ENCODE peak calls at places on chromosomes 4 and X, in eight cellular contexts. E, F, Q, B, I, M, G and K are unnamed samples. For H3K27me3 and H3K4me1, the result is how much of the 10 kb centered on the place peaks cover.

GRCh38 chrX:41003501-41004286 is 81.6 kb upstream of the USP9X start:
- DNase-seq in E (no peak), F (no peak), Q (no peak), B (no peak), I (no peak), M (no peak), G (no peak), K (no peak)

GRCh38 chrX:153930011-153930910 is 4.2 kb upstream of the ARHGAP4 start:
- DNase-seq in E (peak), F (no peak), Q (no peak), B (no peak), I (no peak), M (no peak), G (no peak), K (no peak)

GRCh38 chr4:55939437-55939836 is 9.3 kb upstream of the CEP135 start:
- DNase-seq in E (no peak), F (no peak), Q (no peak), B (no peak), I (no peak), M (no peak), G (peak), K (no peak)

GRCh38 chr4:163493643-163494359 is 689 bp upstream of the TMA16 start:
- DNase-seq in E (no peak), F (no peak), Q (no peak), B (no peak), I (no peak), M (no peak), G (no peak), K (peak)

GRCh38 chrX:11059923-11060322 is 51.2 kb upstream of the HCCS start:
- DNase-seq in E (no peak), F (no peak), Q (no peak), B (no peak), I (no peak), M (no peak), G (no peak), K (no peak)

GRCh38 chrX:37541991-37542390 is 29.5 kb upstream of the LANCL3 start:
- DNase-seq in E (no peak), F (no peak), Q (no peak), B (no peak), I (no peak), M (no peak), G (no peak), K (no peak)

GRCh38 chrX:140860718-140861117 is 141.7 kb upstream of the SPANXB1 start:
- DNase-seq in E (no peak), F (no peak), Q (no peak), B (no peak), I (no peak), M (peak), G (no peak), K (no peak)

GRCh38 chrX:72169008-72169728 is 12.4 kb upstream of the PIN4 start:
- DNase-seq in E (no peak), F (no peak), Q (no peak), B (no peak), I (no peak), M (no peak), G (no peak), K (no peak)

GRCh38 chrX:42219231-42219630 is 295.9 kb upstream of the CASK start:
- DNase-seq in E (no peak), F (no peak), Q (no peak), B (no peak), I (no peak), M (no peak), G (no peak), K (no peak)

GRCh38 chrX:41265615-41266014 is 68.3 kb upstream of the DDX3X start:
- DNase-seq in E (peak), F (no peak), Q (no peak), B (peak), I (no peak), M (no peak), G (no peak), K (peak)

GRCh38 chr4:45294464-45294863 is 568.1 kb upstream of the GNPDA2 start:
- DNase-seq in E (no peak), F (no peak), Q (no peak), B (no peak), I (no peak), M (no peak), G (no peak), K (no peak)

GRCh38 chrX:134502686-134503085 is 42.7 kb downstream of the HPRT1 start:
- DNase-seq in E (no peak), F (no peak), Q (no peak), B (no peak), I (no peak), M (no peak), G (no peak), K (no peak)

GRCh38 chr4:16717266-16717970 is 181.0 kb downstream of the LDB2 start:
- DNase-seq in E (no peak), F (no peak), Q (no peak), B (no peak), I (no peak), M (no peak), G (no peak), K (no peak)

GRCh38 chr4:99564921-99565320 is 1.1 kb upstream of the TRMT10A start:
- DNase-seq in E (no peak), F (no peak), Q (no peak), B (no peak), I (no peak), M (no peak), G (no peak), K (no peak)

GRCh38 chr4:37902212-37902611 is 11.3 kb downstream of the TBC1D1 start:
- DNase-seq in E (no peak), F (no peak), Q (no peak), B (no peak), I (no peak), M (no peak), G (no peak), K (no peak)

GRCh38 chr4:181860157-181860556 is 383.0 kb upstream of the TENM3 start:
- DNase-seq in E (no peak), F (no peak), Q (no peak), B (no peak), I (no peak), M (no peak), G (no peak), K (no peak)

GRCh38 chrX:71615954-71616353 is 2.4 kb downstream of the CXCR3 start:
- DNase-seq in E (no peak), F (no peak), Q (no peak), B (peak), I (no peak), M (no peak), G (no peak), K (no peak)

GRCh38 chr4:4320951-4321714 is 31.1 kb downstream of the ZBTB49 start:
- DNase-seq in E (no peak), F (no peak), Q (no peak), B (peak), I (no peak), M (peak), G (no peak), K (no peak)

GRCh38 chrX:105745863-105746262 is 76.5 kb upstream of the NRK start:
- DNase-seq in E (no peak), F (no peak), Q (no peak), B (no peak), I (no peak), M (no peak), G (no peak), K (no peak)

GRCh38 chr4:38667005-38667771 is 3.2 kb downstream of the KLF3 start:
- DNase-seq in E (peak), F (peak), Q (peak), B (peak), I (peak), M (no peak), G (peak), K (peak)

GRCh38 chr4:111641813-111642579 is 503.3 kb upstream of the FAM241A start:
- DNase-seq in E (no peak), F (peak), Q (no peak), B (peak), I (no peak), M (no peak), G (peak), K (peak)

GRCh38 chr4:101126044-101126443 is 221.3 kb downstream of the PPP3CA start:
- DNase-seq in E (no peak), F (no peak), Q (no peak), B (no peak), I (no peak), M (no peak), G (no peak), K (no peak)

GRCh38 chrX:6311540-6311939 is 82.9 kb upstream of the NLGN4X start:
- DNase-seq in E (no peak), F (no peak), Q (no peak), B (no peak), I (no peak), M (no peak), G (no peak), K (no peak)

DNA sequence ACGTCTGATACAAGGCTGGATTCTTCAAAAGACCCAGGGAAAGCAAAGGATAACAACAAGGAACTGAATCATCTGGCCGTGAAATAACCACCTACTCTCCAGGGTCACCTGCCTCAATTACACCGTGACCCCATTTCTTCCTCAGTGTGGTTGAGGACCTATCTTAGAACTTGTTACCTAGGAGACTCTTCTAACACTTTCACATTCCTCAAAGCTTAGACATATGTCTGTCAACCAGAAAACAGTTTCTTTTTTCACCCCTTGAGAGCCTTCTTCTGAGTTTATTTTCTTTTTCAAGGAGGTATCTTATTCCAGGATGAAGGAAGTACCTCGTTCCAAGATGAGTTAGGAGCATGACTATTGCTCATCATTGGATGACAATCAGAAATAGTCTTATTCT is 337.8 kb downstream of the ARHGAP24 start:
- DNase-seq in E (no peak), F (no peak), Q (no peak), B (no peak), I (no peak), M (no peak), G (no peak), K (no peak)
- TF ChIP-seq EP300 in E (no peak), F (no peak), Q (no peak), B (no peak), I (no peak), M (no peak), G (no peak), K (no peak)

DNA sequence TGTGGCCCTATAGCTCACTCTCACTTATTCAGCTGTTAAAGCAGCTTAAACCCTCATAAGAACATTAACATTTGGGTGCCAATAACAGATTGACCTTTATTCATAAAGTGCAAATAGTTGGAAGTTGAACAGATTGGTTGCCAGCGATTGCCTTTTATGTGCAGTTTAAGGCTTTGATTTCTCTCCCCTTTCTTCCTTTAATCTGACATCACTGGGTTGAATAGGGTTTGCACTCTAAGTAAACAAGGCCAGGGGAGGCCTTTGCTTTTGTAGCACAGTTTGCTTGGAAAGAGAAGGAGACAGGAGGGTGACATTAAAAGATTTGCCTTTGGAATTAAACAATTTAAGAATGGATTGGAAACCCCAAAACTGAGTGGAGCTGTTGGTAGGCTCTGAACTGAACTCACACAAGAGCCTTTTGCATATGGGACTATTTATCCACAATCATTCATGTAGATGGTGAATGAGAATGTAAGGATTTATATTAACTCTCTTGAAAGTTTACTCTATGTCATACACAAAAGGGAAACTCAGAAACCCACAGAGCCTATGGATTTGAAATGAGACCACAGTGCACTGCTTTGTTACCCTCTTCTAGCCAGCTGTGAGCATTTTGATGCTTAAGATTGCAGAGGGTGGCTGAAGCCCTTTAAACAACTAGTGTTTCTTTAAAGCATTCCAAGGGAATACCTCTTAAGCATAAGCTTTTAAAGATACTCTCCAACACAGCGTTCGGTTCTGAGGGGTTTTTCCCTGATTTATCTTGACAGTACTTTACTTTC is 114.1 kb downstream of the NKX6-1 start:
- DNase-seq in E (no peak), F (no peak), Q (no peak), B (no peak), I (no peak), M (no peak), G (no peak), K (no peak)
- H3K27me3 ChIP-seq in E (under half), F (under half), Q (under half), B (under half), I (under half), M (under half), G (under half), K (under half)

DNA sequence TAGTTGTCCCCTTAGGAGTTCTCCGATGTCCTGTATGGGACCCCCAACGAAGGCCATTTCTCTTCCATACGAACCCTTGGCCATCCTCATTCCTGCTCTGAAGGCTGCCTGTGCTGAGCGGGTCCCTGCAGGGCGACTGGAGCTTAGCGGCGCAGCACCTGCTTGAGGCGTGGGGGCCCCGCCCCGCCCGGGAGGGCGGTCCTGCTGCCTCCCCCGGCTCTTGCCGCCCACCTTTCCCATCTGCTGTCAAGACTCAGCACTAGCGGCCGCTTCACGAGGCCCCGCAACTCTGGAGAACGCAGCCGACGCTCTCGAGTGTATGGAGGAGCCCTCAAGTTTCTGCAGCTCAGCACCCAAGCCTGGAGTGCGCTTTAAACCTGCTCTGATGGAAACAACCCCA is 197.7 kb downstream of the TRIML1 start:
- DNase-seq in E (no peak), F (no peak), Q (no peak), B (no peak), I (no peak), M (peak), G (no peak), K (no peak)
- H3K4me1 ChIP-seq in E (under half), F (under half), Q (under half), B (under half), I (under half), M (under half), G (under half), K (under half)

DNA sequence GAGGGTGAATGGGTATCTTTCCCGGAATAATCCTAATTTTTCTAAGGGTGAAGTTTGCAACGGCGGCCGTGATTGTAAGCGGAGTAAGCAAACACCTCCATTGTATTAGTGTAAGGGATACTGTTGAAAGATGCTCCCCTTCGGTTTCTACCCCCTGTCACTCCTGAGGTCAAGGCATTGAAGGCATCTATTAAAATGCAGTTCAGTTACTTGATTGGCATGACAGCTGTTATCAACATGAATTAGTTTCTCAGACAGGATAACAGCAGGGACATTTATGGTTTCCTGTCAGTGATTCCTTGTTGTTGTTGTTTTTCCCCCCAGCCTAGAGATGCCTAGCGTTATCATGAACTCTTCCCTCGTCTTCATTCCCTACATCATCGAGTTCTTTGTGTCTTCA is 552 bp downstream of the SLC25A14 start:
- DNase-seq in E (no peak), F (no peak), Q (no peak), B (no peak), I (no peak), M (no peak), G (no peak), K (no peak)
- TF ChIP-seq EP300 in E (no peak), F (no peak), Q (no peak), B (no peak), I (no peak), M (no peak), G (no peak), K (no peak)

DNA sequence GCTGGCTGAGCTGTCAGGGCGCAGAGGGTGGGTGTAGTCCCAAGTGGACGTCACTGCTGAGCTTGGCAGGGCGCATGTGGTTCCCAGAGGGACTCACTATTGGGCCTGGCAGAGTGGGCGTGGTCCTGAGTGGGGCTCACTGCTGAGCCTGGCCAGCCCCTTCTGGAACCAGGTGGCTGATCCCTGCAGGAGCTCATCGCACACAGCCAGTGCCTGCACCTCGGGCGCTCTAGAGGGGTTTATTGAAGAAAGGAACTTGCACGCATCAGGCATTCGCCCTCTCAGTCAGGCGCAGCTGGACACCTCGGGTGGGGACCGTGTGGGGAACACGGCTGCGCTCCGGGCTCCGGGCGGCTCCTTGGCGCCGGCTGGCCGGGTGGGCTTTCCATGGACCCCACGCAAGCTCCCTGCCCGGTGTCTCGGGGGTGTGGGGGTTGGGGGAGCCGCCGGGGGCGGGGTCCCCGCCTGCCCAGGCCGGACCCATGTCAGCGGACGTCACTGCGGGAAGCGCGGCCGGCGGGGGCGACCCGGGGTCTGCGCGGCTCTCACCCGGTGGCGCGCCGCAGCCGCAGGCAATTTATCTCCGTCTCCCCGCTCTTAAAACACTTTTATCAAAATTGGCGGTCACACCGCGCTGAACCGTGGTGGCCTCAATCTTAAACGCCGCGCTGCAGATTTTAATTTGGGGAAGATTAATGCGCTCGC is 65.4 kb upstream of the NKX1-1 start:
- DNase-seq in E (peak), F (no peak), Q (no peak), B (peak), I (no peak), M (peak), G (no peak), K (no peak)
- H3K27me3 ChIP-seq in E (under half), F (under half), Q (under half), B (under half), I (half or more), M (under half), G (under half), K (under half)

DNA sequence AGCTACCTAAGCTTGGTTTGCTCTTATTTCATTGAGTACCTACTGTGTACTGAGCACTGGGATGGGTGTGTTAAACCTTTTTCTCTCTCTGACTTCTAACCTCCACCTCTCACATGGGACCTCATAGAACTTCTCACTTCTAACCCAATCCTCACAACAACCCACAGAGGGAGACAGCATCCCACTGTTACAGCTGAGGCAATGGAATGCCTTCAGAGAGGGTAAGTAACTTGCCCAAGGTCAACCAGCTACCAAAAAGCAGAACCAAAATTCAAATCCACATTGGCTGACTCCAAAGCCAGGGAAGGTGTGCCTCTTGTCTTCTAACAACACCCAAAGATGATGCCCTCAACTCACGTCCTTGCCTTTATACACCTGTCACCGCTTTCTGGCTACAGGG is 5.4 kb downstream of the SEL1L3 start:
- DNase-seq in E (no peak), F (no peak), Q (no peak), B (no peak), I (no peak), M (no peak), G (no peak), K (no peak)
- H3K4me1 ChIP-seq in E (under half), F (under half), Q (under half), B (under half), I (under half), M (half or more), G (under half), K (under half)

DNA sequence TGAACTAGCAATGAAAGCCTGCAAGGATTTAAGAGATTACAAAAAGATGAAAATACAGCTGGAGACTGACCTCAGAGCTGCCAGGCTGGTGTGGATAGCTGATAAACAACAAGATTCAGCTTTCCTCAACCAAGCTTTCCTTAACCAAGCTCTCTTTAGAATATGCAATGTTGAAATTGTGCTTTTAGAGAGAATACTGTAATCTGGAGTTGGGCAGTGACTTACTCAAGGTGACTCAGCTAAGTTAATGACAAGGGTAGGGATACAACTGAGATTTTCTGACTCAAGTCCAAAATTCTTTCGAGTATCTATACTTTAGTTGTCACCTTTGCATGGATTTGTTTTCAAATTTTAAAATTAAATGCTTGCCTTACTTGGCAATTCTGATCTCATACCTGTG is 98.0 kb downstream of the AMMECR1 start:
- DNase-seq in E (no peak), F (no peak), Q (no peak), B (no peak), I (no peak), M (no peak), G (no peak), K (no peak)
- TF ChIP-seq EP300 in E (no peak), F (no peak), Q (no peak), B (no peak), I (no peak), M (no peak), G (no peak), K (no peak)

DNA sequence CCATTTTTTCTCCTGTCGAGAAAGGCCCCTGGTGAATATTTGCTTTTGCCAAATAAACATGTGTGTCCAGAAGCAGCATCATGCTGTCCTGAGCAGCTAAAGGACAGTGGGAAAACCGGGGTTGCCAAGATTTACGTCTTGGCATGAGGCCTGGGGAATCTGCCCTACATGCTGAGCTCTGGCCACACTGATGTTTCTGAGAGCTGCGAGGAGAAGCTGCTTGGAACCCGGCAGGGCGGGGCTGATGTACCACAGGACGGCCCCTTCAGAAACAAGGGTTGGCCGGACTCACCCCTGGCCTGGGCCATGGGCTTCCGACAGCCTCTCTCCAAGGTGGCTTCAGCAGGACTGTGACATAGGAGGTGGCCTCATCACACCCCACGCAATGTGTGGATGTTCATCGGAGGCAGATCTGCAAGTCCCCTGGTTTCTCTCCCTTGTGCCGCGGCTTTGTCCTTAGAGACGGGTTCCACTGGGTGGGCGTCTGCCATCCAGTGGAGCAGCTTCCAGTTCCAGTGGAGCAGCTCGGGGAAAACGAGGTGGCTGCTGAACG is 42.2 kb upstream of the SORCS2 start:
- DNase-seq in E (no peak), F (no peak), Q (no peak), B (no peak), I (no peak), M (no peak), G (no peak), K (no peak)
- H3K27me3 ChIP-seq in E (under half), F (under half), Q (under half), B (under half), I (under half), M (under half), G (under half), K (under half)